ENCODE peak calls at places on chromosomes 4 and X, in seven cellular contexts. T is IMR-90; I is CD8-positive, alpha-beta T cell; Y is GM23248; H is GM23338; V is right lobe of liver; D is cardiac muscle cell. F is an unnamed sample.

GRCh38 chr4:83219344-83219990 is 65.1 kb downstream of the COQ2 start:
- DNase-seq in T (no peak), I (no peak), Y (peak; percentile 31), H (no peak), V (no peak), D (no peak), F (no peak)

GRCh38 chrX:2691543-2692220 is 587 bp downstream of the CD99 start:
- DNase-seq in T (peak; percentile 31), I (no peak), Y (peak; percentile 81), H (peak; percentile 39), V (peak; percentile 61), D (peak; percentile 62), F (peak; percentile 88)

GRCh38 chr4:173009129-173009823 is 159.3 kb upstream of the GALNT7 start:
- DNase-seq in T (peak; percentile 76), I (no peak), Y (no peak), H (no peak), V (no peak), D (peak; percentile 23), F (no peak)

GRCh38 chr4:17781072-17781830 is at the start of gene FAM184B:
- DNase-seq in T (no peak), I (no peak), Y (peak; percentile 42), H (peak; percentile 62), V (no peak), D (peak; percentile 15), F (peak; percentile 45)

GRCh38 chr4:110472583-110473329 is 3.2 kb upstream of the ENPEP start:
- DNase-seq in T (no peak), I (no peak), Y (no peak), H (peak; percentile 93), V (peak; percentile 78), D (no peak), F (no peak)

GRCh38 chrX:115679460-115679859 is 118.5 kb downstream of the PLS3 start:
- DNase-seq in T (peak; percentile 39), I (no peak), Y (peak; percentile 44), H (peak; percentile 54), V (no peak), D (peak; percentile 50), F (no peak)

GRCh38 chrX:2500681-2501151 is at the start of the genes DHRSX and ZBED1:
- DNase-seq in T (no peak), I (peak; percentile 38), Y (peak; percentile 73), H (no peak), V (peak; percentile 68), D (peak; percentile 47), F (peak; percentile 85)

GRCh38 chr4:26873391-26874026 is 12.9 kb downstream of the STIM2 start:
- DNase-seq in T (no peak), I (no peak), Y (no peak), H (no peak), V (no peak), D (no peak), F (no peak)

GRCh38 chrX:151752847-151753246 is 18.3 kb downstream of the CNGA2 start:
- DNase-seq in T (no peak), I (no peak), Y (no peak), H (no peak), V (no peak), D (no peak), F (no peak)

GRCh38 chr4:114005569-114006442 is 26.4 kb upstream of the ARSJ start:
- DNase-seq in T (peak; percentile 82), I (no peak), Y (peak; percentile 84), H (peak; percentile 40), V (no peak), D (peak; percentile 69), F (no peak)

GRCh38 chrX:31199051-31199769 is 127.4 kb upstream of the FTHL17 start:
- DNase-seq in T (no peak), I (no peak), Y (peak; percentile 59), H (no peak), V (no peak), D (peak; percentile 45), F (no peak)

GRCh38 chr4:89915151-89915550 is 20.5 kb downstream of the MMRN1 start:
- DNase-seq in T (no peak), I (no peak), Y (no peak), H (no peak), V (no peak), D (no peak), F (no peak)

GRCh38 chr4:24209891-24210290 is 320.0 kb upstream of the PPARGC1A start:
- DNase-seq in T (no peak), I (no peak), Y (no peak), H (no peak), V (no peak), D (peak; percentile 12), F (no peak)

GRCh38 chr4:118369231-118369630 is 16.4 kb upstream of the PRSS12 start:
- DNase-seq in T (no peak), I (no peak), Y (no peak), H (no peak), V (no peak), D (no peak), F (no peak)

GRCh38 chrX:118216086-118216485 is 99.5 kb upstream of the KLHL13 start:
- DNase-seq in T (no peak), I (no peak), Y (no peak), H (no peak), V (no peak), D (no peak), F (no peak)

GRCh38 chr4:74919783-74920182 is 13.1 kb upstream of the PARM1 start:
- DNase-seq in T (no peak), I (no peak), Y (no peak), H (no peak), V (no peak), D (no peak), F (no peak)

GRCh38 chr4:173074501-173074946 is 94.1 kb upstream of the GALNT7 start:
- DNase-seq in T (peak; percentile 80), I (no peak), Y (peak; percentile 51), H (peak; percentile 76), V (no peak), D (peak; percentile 83), F (no peak)

GRCh38 chr4:121195649-121196048 is 31.5 kb upstream of the TNIP3 start:
- DNase-seq in T (no peak), I (no peak), Y (no peak), H (no peak), V (no peak), D (peak; percentile 2), F (no peak)

GRCh38 chr4:42768125-42768748 is 111.3 kb upstream of the ATP8A1 start:
- DNase-seq in T (no peak), I (no peak), Y (no peak), H (peak; percentile 64), V (no peak), D (no peak), F (no peak)

GRCh38 chr4:150211821-150212445 is 133.7 kb downstream of the DCLK2 start:
- DNase-seq in T (no peak), I (no peak), Y (peak; percentile 39), H (no peak), V (no peak), D (no peak), F (no peak)

GRCh38 chr4:164700471-164700870 is 53.5 kb upstream of the SMIM31 start:
- DNase-seq in T (no peak), I (no peak), Y (no peak), H (peak; percentile 93), V (no peak), D (no peak), F (no peak)

GRCh38 chr4:5852806-5853205 is 40.1 kb downstream of the CRMP1 start:
- DNase-seq in T (no peak), I (no peak), Y (no peak), H (no peak), V (no peak), D (no peak), F (no peak)

DNA sequence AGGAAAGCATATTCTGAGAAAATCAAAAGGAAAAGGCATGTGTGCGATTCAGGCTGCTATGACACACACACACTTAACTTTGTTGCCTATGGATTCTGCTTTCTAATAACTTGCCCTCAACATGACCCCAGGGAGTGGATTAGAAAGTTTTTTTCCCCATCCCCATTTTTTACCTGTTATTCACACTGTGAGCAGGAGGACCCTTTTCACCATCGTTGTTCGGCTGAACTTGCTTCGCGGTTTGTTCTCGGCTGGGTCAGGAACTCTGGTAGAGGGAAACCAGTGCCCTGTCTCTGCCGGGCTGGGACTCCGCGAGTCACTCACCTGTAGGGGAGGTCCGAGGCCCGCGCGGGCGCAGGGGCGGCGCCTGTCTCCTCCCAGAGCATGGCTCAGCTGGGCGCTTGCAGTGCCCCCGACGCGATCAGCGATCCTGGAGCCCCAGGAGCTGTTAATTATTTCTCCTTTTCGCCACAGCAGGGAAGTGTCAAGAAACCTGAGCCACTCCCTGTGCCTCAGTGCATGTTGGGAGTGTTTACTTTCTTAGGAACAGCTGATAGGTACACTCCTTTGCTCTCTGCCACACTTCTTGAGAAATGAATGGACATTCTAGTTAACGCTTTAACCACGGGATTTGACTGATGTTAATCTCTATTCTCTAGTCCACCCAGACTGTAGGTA is at the start of gene RASSF6:
- DNase-seq in T (no peak), I (no peak), Y (no peak), H (peak; percentile 90), V (peak; percentile 60), D (no peak), F (no peak)
- H3K4me1 ChIP-seq in T (no peaks in the 10 kb centered on the region), I (no peaks in the 10 kb centered on the region), Y (no peaks in the 10 kb centered on the region), H (no peaks in the 10 kb centered on the region), V (no peaks in the 10 kb centered on the region), D (no peaks in the 10 kb centered on the region), F (no peaks in the 10 kb centered on the region)

GRCh38 chr4:1057403-1057745 is 45.9 kb downstream of the FGFRL1 start:
- DNase-seq in T (no peak), I (no peak), Y (no peak), H (no peak), V (no peak), D (no peak), F (no peak)
- H3K27me3 ChIP-seq in T (peaks cover 63% of the 10 kb centered on the region), I (no peaks in the 10 kb centered on the region), Y (peaks cover 9% of the 10 kb centered on the region), H (no peaks in the 10 kb centered on the region), V (peaks cover 4% of the 10 kb centered on the region), D (peaks cover 26% of the 10 kb centered on the region), F (no peaks in the 10 kb centered on the region)

GRCh38 chrX:20173305-20173704 is 31.7 kb upstream of the EIF1AX start:
- DNase-seq in T (no peak), I (no peak), Y (no peak), H (no peak), V (no peak), D (no peak), F (no peak)

GRCh38 chrX:20171887-20172286 is 30.2 kb upstream of the EIF1AX start:
- DNase-seq in T (no peak), I (no peak), Y (no peak), H (no peak), V (no peak), D (no peak), F (no peak)

GRCh38 chrX:20177093-20177492 is 35.5 kb upstream of the EIF1AX start:
- DNase-seq in T (no peak), I (no peak), Y (no peak), H (no peak), V (no peak), D (no peak), F (no peak)

DNA sequence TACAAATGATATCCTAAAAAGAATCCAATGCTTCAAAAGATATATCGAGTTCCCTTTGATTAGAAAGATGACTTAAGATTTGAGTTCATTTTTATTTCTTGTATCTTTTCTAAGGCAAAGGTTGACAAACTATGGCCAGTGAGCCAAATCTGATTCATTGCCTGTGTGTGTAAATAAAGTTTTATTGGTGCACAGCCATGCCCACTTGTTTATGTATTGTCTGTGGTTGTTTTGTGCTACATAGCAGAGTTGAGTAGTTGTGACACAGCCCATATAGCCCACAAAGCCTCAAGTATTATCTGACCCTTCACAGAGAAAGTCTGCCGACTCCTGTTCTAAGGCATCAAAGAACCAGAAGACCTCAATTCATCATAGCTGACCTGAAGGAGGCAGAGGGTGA is 32.2 kb upstream of the EIF1AX start:
- DNase-seq in T (no peak), I (no peak), Y (no peak), H (no peak), V (no peak), D (no peak), F (no peak)
- H3K36me3 ChIP-seq in T (peaks cover 3% of the 10 kb centered on the region), I (peaks cover 13% of the 10 kb centered on the region), Y (peaks cover 20% of the 10 kb centered on the region), H (no peaks in the 10 kb centered on the region), V (no peaks in the 10 kb centered on the region), D (no peaks in the 10 kb centered on the region), F (no peaks in the 10 kb centered on the region)

GRCh38 chr4:139553751-139554670 is 2.0 kb downstream of the SETD7 start:
- DNase-seq in T (no peak), I (no peak), Y (peak; percentile 20), H (no peak), V (no peak), D (no peak), F (no peak)
- H3K4me1 ChIP-seq in T (peaks cover 9% of the 10 kb centered on the region), I (peaks cover 9% of the 10 kb centered on the region), Y (peaks cover 38% of the 10 kb centered on the region), H (peaks cover 32% of the 10 kb centered on the region), V (peaks cover 7% of the 10 kb centered on the region), D (peaks cover 40% of the 10 kb centered on the region), F (no peaks in the 10 kb centered on the region)

F was measured in aorta.